ENCODE peak calls at places on chromosomes 13 and 19, in four cellular contexts. U is upper lobe of left lung, N is NB4, W is activated T-helper 1 cell treated with Interleukin-2 at 50 U/mL for 16 hours. G is an unnamed sample.

GRCh38 chr19:16739546-16739945 is 19.9 kb downstream of the NWD1 start:
- DNase-seq in W (no peak), U (no peak), N (peak; percentile 40), G (peak; percentile 15)

GRCh38 chr13:87893982-87894527 is 222.9 kb downstream of the SLITRK5 start:
- DNase-seq in W (no peak), N (peak; percentile 45), U (no peak), G (peak; percentile 37)

GRCh38 chr19:17202249-17202648 is 12.9 kb upstream of the USE1 start:
- DNase-seq in N (no peak), U (no peak), W (no peak), G (no peak)

GRCh38 chr13:40236566-40237168 is 429.8 kb downstream of the FOXO1 start:
- DNase-seq in N (no peak), W (no peak), U (no peak), G (no peak)

GRCh38 chr13:114259974-114260373 is 21.4 kb upstream of the UPF3A start:
- DNase-seq in U (no peak), W (no peak), N (no peak), G (no peak)

GRCh38 chr19:38852231-38853044 is 2.7 kb upstream of the HNRNPL start:
- DNase-seq in U (peak; percentile 64), W (peak; percentile 38), N (peak; percentile 77), G (peak; percentile 81)

GRCh38 chr13:110306960-110307696 is at the start of the genes COL4A1 and COL4A2:
- DNase-seq in N (no peak), W (no peak), U (no peak), G (no peak)

GRCh38 chr13:110506859-110507566 is 54.5 kb downstream of the RAB20 start:
- DNase-seq in N (no peak), W (no peak), U (peak; percentile 86), G (peak; percentile 87)

GRCh38 chr13:109897988-109898623 is 111.7 kb upstream of the IRS2 start:
- DNase-seq in N (no peak), W (no peak), U (no peak), G (no peak)